ENCODE peak calls at places on chromosomes 7 and 10, in four cellular contexts. H is H1, K is tibial nerve, S is stomach. W is an unnamed sample.
A peak's percentile ranks its signal among the peaks of the same experiment; 100 is the strongest.

GRCh38 chr7:30707391-30708351 is 25.4 kb upstream of the CRHR2 start:
- DNase-seq in H (no peak), K (peak; percentile 50), S (no peak), W (no peak)

GRCh38 chr10:6701289-6701688 is 121.2 kb upstream of the PRKCQ start:
- DNase-seq in H (no peak), K (no peak), S (no peak), W (peak; percentile 10)

GRCh38 chr10:21082206-21082605 is 185.1 kb upstream of the NEBL start:
- DNase-seq in H (no peak), K (no peak), S (no peak), W (no peak)

GRCh38 chr7:140400381-140400780 is 2.1 kb upstream of the SLC37A3 start:
- DNase-seq in H (no peak), K (no peak), S (no peak), W (no peak)

GRCh38 chr10:86411852-86412550 is 45.4 kb upstream of the GRID1 start:
- DNase-seq in H (no peak), K (no peak), S (no peak), W (no peak)

GRCh38 chr10:110775022-110775379 is 96.7 kb upstream of the PDCD4 start:
- DNase-seq in H (no peak), K (no peak), S (no peak), W (no peak)

GRCh38 chr7:79298145-79298760 is 155.2 kb downstream of the MAGI2 start:
- DNase-seq in H (no peak), K (peak; percentile 62), S (no peak), W (peak; percentile 18)

GRCh38 chr7:106329408-106329807 is 44.6 kb upstream of the NAMPT start:
- DNase-seq in H (no peak), K (no peak), S (no peak), W (no peak)

DNA sequence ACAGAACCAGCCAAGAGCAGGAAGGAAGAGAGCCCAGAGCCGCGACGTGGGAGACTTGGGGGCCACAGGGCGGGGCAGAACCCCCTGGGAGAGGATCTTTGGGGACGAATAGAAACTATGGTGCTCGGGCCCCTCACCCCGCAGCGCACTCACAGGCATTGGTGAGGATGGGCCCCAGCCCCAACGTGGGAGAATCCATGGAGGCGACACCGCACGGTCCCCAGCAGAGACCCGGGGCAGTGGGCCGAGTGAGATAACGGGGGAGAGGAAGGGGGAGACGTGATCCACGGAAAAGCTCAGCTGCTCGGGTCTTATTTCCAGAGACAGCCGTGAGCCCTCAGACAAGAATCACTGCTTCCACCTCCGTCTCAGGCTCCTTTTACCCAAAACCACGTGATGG is 222.4 kb downstream of the TCERG1L start:
- DNase-seq in H (no peak), K (no peak), S (no peak), W (no peak)
- H3K4me1 ChIP-seq in H (no peaks in the 10 kb centered on the region), K (no peaks in the 10 kb centered on the region), S (no peaks in the 10 kb centered on the region), W (no peaks in the 10 kb centered on the region)

GRCh38 chr10:49115015-49115795 is at the start of gene VSTM4:
- DNase-seq in H (no peak), K (peak; percentile 23), S (no peak), W (peak; percentile 50)
- TF ChIP-seq POLR2A in H (no peak), K (no peak), S (no peak), W (no peak)

DNA sequence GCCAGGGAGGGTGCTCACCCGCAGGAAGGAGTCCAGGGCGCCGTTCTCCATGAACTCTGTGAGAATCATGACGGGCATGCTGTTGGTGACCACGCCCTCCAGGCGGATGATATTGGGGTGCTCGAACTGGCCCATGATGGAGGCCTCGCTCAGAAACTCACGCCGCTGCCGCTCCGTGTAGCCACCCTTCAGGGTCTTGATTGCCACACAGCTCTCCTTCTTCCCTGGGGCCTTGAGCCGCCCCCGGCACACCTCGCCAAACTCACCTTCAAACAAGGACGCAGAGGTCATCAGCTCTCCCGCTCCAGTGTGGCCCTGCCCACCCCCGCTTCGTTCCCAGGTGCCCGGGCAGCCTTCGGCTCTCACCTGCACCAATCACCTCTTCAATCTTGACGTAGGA is 14.6 kb downstream of the EPHB4 start:
- DNase-seq in H (no peak), K (no peak), S (no peak), W (no peak)
- H3K4me1 ChIP-seq in H (no peaks in the 10 kb centered on the region), K (no peaks in the 10 kb centered on the region), S (no peaks in the 10 kb centered on the region), W (no peaks in the 10 kb centered on the region)

GRCh38 chr7:36153571-36154097 is 580 bp downstream of the EEPD1 start:
- DNase-seq in H (no peak), K (no peak), S (no peak), W (no peak)

GRCh38 chr7:36151921-36152755 is 916 bp upstream of the EEPD1 start:
- DNase-seq in H (no peak), K (no peak), S (no peak), W (no peak)

GRCh38 chr7:36155811-36156361 is 2.8 kb downstream of the EEPD1 start:
- DNase-seq in H (no peak), K (no peak), S (peak; percentile 67), W (peak; percentile 83)

GRCh38 chr7:36154255-36155212 is 1.5 kb downstream of the EEPD1 start:
- DNase-seq in H (no peak), K (no peak), S (no peak), W (no peak)

DNA sequence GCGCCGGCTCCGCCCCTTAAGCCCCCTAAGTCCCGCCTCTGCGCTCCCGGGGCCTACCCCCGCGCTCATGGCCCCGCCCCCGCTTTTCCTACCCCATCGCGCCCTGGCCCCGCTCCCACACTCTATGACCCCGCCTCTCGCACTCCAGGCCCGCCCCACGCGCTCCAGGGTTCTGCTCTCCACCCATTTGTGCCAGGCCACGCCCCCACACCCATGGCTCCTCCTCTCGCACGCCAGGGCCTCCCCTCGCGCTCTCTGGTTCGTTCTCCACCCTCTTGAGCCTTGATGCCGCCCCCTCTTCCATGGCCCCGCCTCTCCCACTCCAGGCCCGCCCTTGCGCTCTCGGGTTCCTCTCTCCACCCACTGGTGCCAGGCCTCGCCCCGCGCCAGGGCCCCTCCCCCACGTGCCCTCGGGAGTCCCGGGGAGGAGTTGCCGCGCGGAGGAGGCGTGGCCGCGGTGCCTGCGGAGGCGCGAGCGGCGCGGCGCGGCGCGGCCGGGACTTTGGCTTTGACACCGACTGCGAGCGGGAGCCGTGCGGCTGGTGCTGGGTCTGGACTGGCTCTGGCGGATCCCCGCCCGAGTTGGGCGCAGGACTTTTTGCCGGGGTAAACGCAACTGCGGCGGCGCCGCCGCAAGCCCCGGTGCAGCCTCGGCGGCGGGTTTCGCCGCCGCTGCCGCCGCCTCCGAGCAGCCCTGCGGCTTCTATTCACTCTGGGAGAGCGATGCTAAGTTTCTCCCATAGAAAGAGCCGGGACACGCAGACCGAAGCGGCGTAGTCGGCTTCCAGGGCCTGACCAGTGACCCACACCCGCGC is at the start of gene EEPD1:
- DNase-seq in H (peak; percentile 98), K (peak; percentile 99), S (peak; percentile 100), W (peak; percentile 100)
- TF ChIP-seq POLR2A in H (no peak), K (no peak), S (no peak), W (no peak)

DNA sequence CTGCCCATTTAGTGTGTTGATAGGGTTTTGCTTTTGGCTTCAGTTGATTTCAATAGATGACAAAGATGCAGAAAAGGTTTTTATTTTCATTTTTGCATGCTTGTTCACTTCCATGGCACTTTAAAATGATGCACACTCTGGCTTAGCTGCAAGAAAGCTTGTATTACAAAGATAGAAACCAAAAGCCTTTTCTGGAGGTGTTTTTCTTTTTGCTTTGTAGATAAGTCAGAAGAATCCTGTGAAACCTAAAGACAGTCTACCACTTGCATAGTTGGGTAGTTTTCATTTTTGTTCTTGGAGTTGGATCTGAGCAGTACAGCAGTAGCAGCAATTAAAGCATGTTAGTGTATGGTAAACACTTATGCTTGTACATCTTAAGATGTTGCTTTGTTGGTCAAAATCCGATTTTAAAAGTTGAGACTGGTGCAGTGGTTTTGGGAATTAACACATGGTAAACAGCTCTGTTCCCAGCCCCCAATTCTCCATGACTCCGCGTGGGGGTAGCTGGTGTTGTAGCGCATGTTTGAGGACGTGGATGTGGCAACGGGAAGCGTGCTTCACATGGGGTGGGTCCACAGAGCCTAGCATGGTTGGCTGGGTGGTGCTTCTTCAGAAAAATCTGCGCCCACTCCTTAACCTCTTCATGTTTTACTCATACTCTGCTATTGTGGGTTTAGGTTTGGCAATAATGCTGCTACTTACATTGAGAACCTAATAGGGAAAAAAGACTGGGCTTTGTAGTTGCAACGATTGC is 19.8 kb downstream of the CCNY start:
- DNase-seq in H (no peak), K (no peak), S (no peak), W (no peak)
- H3K4me1 ChIP-seq in H (no peaks in the 10 kb centered on the region), K (no peaks in the 10 kb centered on the region), S (peaks cover 22% of the 10 kb centered on the region), W (peaks cover 64% of the 10 kb centered on the region)

GRCh38 chr7:153400735-153401593 is 641.4 kb downstream of the ACTR3B start:
- DNase-seq in H (no peak), K (no peak), S (no peak), W (no peak)
- TF ChIP-seq POLR2A in H (no peak), K (no peak), S (no peak), W (no peak)

W was measured in thyroid gland.